ENCODE peak calls at places on chromosomes 1 and 21, in four cellular contexts. One of them, this sample, is unnamed.

GRCh38 chr1:197200468-197200899 is 54.0 kb upstream of the ASPM start:
- DNase-seq in Peyer's patch: no peak
- DNase-seq in ovary: no peak
- DNase-seq in esophagus muscularis mucosa: no peak
- DNase-seq in this sample: no peak

GRCh38 chr21:42554251-42554937 is 40.7 kb downstream of the SLC37A1 start:
- DNase-seq in Peyer's patch: no peak
- DNase-seq in ovary: no peak
- DNase-seq in esophagus muscularis mucosa: no peak
- DNase-seq in this sample: no peak

GRCh38 chr1:110463695-110464094 is 12.7 kb downstream of the PROK1 start:
- DNase-seq in Peyer's patch: no peak
- DNase-seq in ovary: no peak
- DNase-seq in esophagus muscularis mucosa: no peak
- DNase-seq in this sample: no peak

GRCh38 chr1:176241385-176242015 is 34.4 kb upstream of the COP1 start:
- DNase-seq in Peyer's patch: no peak
- DNase-seq in ovary: no peak
- DNase-seq in esophagus muscularis mucosa: no peak
- DNase-seq in this sample: peak

GRCh38 chr1:188218289-188218688 is 1389.5 kb downstream of the PLA2G4A start:
- DNase-seq in Peyer's patch: no peak
- DNase-seq in ovary: no peak
- DNase-seq in esophagus muscularis mucosa: no peak
- DNase-seq in this sample: no peak

GRCh38 chr1:59142663-59143487 is 154.0 kb upstream of the FGGY start:
- DNase-seq in Peyer's patch: no peak
- DNase-seq in ovary: no peak
- DNase-seq in esophagus muscularis mucosa: peak
- DNase-seq in this sample: peak

GRCh38 chr1:110490791-110491451 is 28.1 kb downstream of the KCNA10 start:
- DNase-seq in Peyer's patch: no peak
- DNase-seq in ovary: no peak
- DNase-seq in esophagus muscularis mucosa: no peak
- DNase-seq in this sample: no peak

GRCh38 chr1:3988431-3988830 is 88.4 kb upstream of the C1orf174 start:
- DNase-seq in Peyer's patch: no peak
- DNase-seq in ovary: no peak
- DNase-seq in esophagus muscularis mucosa: no peak
- DNase-seq in this sample: no peak

GRCh38 chr1:33893147-33893830 is 29.4 kb downstream of the HMGB4 start:
- DNase-seq in Peyer's patch: no peak
- DNase-seq in ovary: no peak
- DNase-seq in esophagus muscularis mucosa: no peak
- DNase-seq in this sample: no peak

GRCh38 chr1:165129568-165130164 is 226.8 kb downstream of the LMX1A start:
- DNase-seq in Peyer's patch: peak
- DNase-seq in ovary: peak
- DNase-seq in esophagus muscularis mucosa: peak
- DNase-seq in this sample: peak

GRCh38 chr1:216702170-216702569 is 21.1 kb downstream of the ESRRG start:
- DNase-seq in Peyer's patch: no peak
- DNase-seq in ovary: no peak
- DNase-seq in esophagus muscularis mucosa: no peak
- DNase-seq in this sample: no peak

GRCh38 chr1:246597340-246597739 is 31.1 kb downstream of the CNST start:
- DNase-seq in Peyer's patch: no peak
- DNase-seq in ovary: peak
- DNase-seq in esophagus muscularis mucosa: no peak
- DNase-seq in this sample: no peak

GRCh38 chr1:154926201-154926600 is 10.3 kb downstream of the PMVK start:
- DNase-seq in Peyer's patch: no peak
- DNase-seq in ovary: no peak
- DNase-seq in esophagus muscularis mucosa: no peak
- DNase-seq in this sample: no peak

GRCh38 chr1:162873671-162874666 is 13.0 kb upstream of the CCDC190 start:
- DNase-seq in Peyer's patch: no peak
- DNase-seq in ovary: no peak
- DNase-seq in esophagus muscularis mucosa: no peak
- DNase-seq in this sample: no peak

GRCh38 chr1:17892225-17892624 is 137.1 kb downstream of the ACTL8 start:
- DNase-seq in Peyer's patch: no peak
- DNase-seq in ovary: no peak
- DNase-seq in esophagus muscularis mucosa: no peak
- DNase-seq in this sample: no peak

GRCh38 chr1:198775606-198776005 is 136.8 kb downstream of the PTPRC start:
- DNase-seq in Peyer's patch: no peak
- DNase-seq in ovary: no peak
- DNase-seq in esophagus muscularis mucosa: no peak
- DNase-seq in this sample: no peak

DNA sequence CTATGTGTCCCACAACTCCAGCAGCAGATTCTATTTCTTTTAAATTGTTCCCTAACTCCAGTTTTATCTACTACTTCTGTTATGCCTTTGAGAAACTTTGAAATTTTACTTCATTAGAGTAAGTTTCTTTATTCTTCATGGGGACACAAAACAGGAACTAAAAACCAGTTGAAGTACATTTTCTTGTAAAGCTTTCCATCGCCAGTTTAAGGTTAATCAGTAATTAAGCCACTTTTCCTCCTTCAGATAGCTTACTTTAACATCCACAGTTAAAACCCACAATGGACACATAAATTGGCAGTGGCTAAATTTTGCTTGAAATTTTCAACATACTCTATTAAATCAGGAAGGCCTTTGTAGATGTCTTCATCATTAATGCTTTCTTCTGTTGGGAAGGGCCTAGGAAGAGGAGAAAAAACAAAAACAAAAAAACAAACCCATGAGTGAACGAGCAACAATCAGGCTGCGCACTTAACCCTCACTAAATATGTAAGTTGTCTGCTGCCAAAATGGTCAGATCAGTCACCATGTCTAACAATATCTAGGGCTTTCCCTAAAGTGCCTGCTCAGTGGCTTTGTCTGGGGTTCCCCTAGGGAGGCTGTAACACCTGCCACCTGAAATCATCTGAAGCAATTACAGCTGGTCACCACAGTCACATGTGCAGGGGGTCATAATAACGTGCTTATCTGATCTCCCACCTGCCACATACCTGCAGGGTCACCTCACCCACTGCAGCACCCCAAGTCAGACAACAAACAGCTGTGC is 187.9 kb downstream of the VAV3 start:
- DNase-seq in Peyer's patch: no peak
- DNase-seq in ovary: no peak
- DNase-seq in esophagus muscularis mucosa: no peak
- DNase-seq in this sample: no peak
- TF ChIP-seq POLR2A in Peyer's patch: no peak
- TF ChIP-seq POLR2A in ovary: no peak
- TF ChIP-seq POLR2A in esophagus muscularis mucosa: no peak
- TF ChIP-seq POLR2A in this sample: no peak

DNA sequence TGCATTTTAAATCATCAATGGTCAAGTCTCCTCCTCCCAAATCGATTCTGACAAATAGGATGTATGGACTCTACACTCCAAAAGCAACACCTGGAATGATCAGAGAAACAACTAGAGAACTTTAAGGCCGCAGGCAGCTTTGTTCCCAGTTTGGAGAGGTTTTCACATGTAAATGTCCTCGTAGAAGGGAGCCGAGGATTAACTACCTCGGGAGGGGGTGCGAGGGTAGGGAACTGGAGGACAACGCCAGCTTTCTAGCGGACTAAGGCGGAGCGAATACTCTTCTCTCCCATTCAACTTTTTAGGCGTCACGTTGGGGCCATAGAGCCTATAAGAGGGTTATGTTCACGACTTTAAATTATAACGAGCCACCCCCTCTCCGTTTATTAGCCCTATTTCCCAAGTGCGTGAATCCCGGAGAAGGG is 1.2 kb downstream of the SCAF4 start:
- DNase-seq in Peyer's patch: no peak
- DNase-seq in ovary: no peak
- DNase-seq in esophagus muscularis mucosa: no peak
- DNase-seq in this sample: no peak
- TF ChIP-seq POLR2A in Peyer's patch: no peak
- TF ChIP-seq POLR2A in ovary: no peak
- TF ChIP-seq POLR2A in esophagus muscularis mucosa: no peak
- TF ChIP-seq POLR2A in this sample: no peak

GRCh38 chr1:38859561-38860463 is at the start of gene RRAGC:
- DNase-seq in Peyer's patch: peak
- DNase-seq in ovary: peak
- DNase-seq in esophagus muscularis mucosa: peak
- DNase-seq in this sample: peak
- TF ChIP-seq POLR2A in Peyer's patch: peak
- TF ChIP-seq POLR2A in ovary: peak
- TF ChIP-seq POLR2A in esophagus muscularis mucosa: no peak
- TF ChIP-seq POLR2A in this sample: peak

GRCh38 chr1:52140633-52141512 is 1.0 kb upstream of the ZFYVE9 start:
- DNase-seq in Peyer's patch: no peak
- DNase-seq in ovary: no peak
- DNase-seq in esophagus muscularis mucosa: no peak
- DNase-seq in this sample: no peak

GRCh38 chr1:52142220-52143153 is 598 bp downstream of the ZFYVE9 start:
- DNase-seq in Peyer's patch: peak
- DNase-seq in ovary: peak
- DNase-seq in esophagus muscularis mucosa: no peak
- DNase-seq in this sample: peak

GRCh38 chr1:52141513-52142219 is at the start of gene ZFYVE9:
- DNase-seq in Peyer's patch: peak
- DNase-seq in ovary: peak
- DNase-seq in esophagus muscularis mucosa: no peak
- DNase-seq in this sample: peak

GRCh38 chr1:52145137-52145536 is 3.2 kb downstream of the ZFYVE9 start:
- DNase-seq in Peyer's patch: no peak
- DNase-seq in ovary: no peak
- DNase-seq in esophagus muscularis mucosa: no peak
- DNase-seq in this sample: no peak

DNA sequence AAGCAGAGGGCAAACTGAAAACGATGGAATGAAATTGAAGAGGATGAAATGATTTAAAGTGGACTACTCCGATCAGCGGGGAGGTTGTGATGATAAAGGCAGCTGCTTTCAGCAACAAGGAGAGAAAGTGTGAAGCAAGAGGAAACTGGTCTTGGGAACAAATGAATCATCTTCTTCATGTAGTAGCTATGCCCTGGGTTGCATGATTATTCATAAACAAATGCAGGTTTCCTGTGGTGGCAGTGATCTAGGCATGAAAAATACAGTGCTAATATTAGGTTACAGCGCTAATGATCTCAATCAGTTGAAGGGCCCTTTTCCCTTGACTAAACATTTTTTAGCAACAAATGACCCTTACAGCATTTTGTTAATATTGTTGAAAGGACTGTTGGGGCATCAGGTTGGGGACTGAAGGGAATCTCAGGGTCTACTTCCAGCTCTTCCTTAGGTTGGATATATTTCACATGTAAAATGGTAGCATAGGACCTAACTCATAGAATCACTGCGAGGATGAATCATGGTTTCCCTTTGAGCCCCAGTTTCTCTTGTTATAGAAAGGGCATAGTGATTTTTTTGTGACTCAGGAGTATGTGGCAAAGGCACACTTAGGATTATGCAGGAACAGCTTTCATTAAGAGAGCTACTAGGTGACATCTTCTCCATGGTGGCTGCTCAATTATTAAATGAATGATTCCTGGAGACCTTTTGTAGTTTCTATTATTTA is 1.9 kb upstream of the ZFYVE9 start:
- DNase-seq in Peyer's patch: no peak
- DNase-seq in ovary: no peak
- DNase-seq in esophagus muscularis mucosa: peak
- DNase-seq in this sample: peak
- TF ChIP-seq POLR2A in Peyer's patch: no peak
- TF ChIP-seq POLR2A in ovary: no peak
- TF ChIP-seq POLR2A in esophagus muscularis mucosa: no peak
- TF ChIP-seq POLR2A in this sample: no peak

This sample was measured in H54.